ENCODE peak calls at places on chromosomes 3 and 15, in four cellular contexts. A is PC-3, E is stomach, G is transverse colon. M is an unnamed sample.

GRCh38 chr3:171994646-171995441 is 44.5 kb upstream of the FNDC3B start:
- DNase-seq in A (peak; percentile 77), E (no peak), G (no peak), M (no peak)

GRCh38 chr15:63973212-63974009 is 72.9 kb downstream of the DAPK2 start:
- DNase-seq in G (no peak), E (no peak), A (no peak), M (no peak)

GRCh38 chr3:73419993-73420392 is 204.7 kb downstream of the PDZRN3 start:
- DNase-seq in G (no peak), A (no peak), E (no peak), M (no peak)

GRCh38 chr3:168034152-168034928 is 61.4 kb downstream of the GOLIM4 start:
- DNase-seq in E (no peak), A (peak; percentile 33), G (no peak), M (no peak)

GRCh38 chr3:4551826-4552442 is 58.8 kb downstream of the ITPR1 start:
- DNase-seq in G (no peak), A (no peak), E (no peak), M (no peak)

GRCh38 chr3:156535162-156535627 is 19.7 kb downstream of the SSR3 start:
- DNase-seq in A (peak; percentile 97), G (peak; percentile 51), E (peak; percentile 29), M (peak; percentile 62)

GRCh38 chr3:160968731-160969130 is 136.4 kb downstream of the B3GALNT1 start:
- DNase-seq in G (no peak), A (no peak), E (no peak), M (no peak)

GRCh38 chr15:60782316-60782715 is 303.4 kb upstream of the ICE2 start:
- DNase-seq in E (no peak), G (no peak), A (no peak), M (no peak)

GRCh38 chr3:25427155-25428002 is 684 bp upstream of the RARB start:
- DNase-seq in G (no peak), A (no peak), E (no peak), M (no peak)

GRCh38 chr3:23461069-23461468 is 257.9 kb downstream of the UBE2E2 start:
- DNase-seq in G (no peak), A (no peak), E (no peak), M (no peak)

GRCh38 chr3:113260980-113261920 is 49.9 kb downstream of the BOC start:
- DNase-seq in G (no peak), A (no peak), E (no peak), M (no peak)

GRCh38 chr3:170506556-170506955 is 79.3 kb downstream of the SLC7A14 start:
- DNase-seq in E (no peak), G (no peak), A (peak; percentile 36), M (no peak)

GRCh38 chr15:79042213-79042928 is 48.2 kb downstream of the RASGRF1 start:
- DNase-seq in G (no peak), E (no peak), A (no peak), M (no peak)

GRCh38 chr3:115825046-115825445 is 201.7 kb downstream of the GAP43 start:
- DNase-seq in G (no peak), E (no peak), A (peak; percentile 59), M (no peak)

GRCh38 chr3:186520957-186521842 is 23.0 kb downstream of the CRYGS start:
- DNase-seq in E (no peak), A (no peak), G (no peak), M (no peak)

GRCh38 chr3:180679178-180680096 is at the start of gene CCDC39:
- DNase-seq in A (peak; percentile 88), G (peak; percentile 72), E (peak; percentile 76), M (peak; percentile 79)

GRCh38 chr3:36540898-36541518 is 160.7 kb downstream of the STAC start:
- DNase-seq in A (peak; percentile 71), E (no peak), G (no peak), M (no peak)

GRCh38 chr15:60070838-60071493 is 66.9 kb downstream of the FOXB1 start:
- DNase-seq in A (peak; percentile 89), E (no peak), G (no peak), M (no peak)

GRCh38 chr3:7874116-7874515 is 627.5 kb upstream of the LMCD1 start:
- DNase-seq in E (no peak), A (no peak), G (no peak), M (no peak)

GRCh38 chr3:38651153-38651789 is 1.8 kb upstream of the SCN5A start:
- DNase-seq in E (peak; percentile 68), G (peak; percentile 74), A (peak; percentile 70), M (peak; percentile 71)

GRCh38 chr3:11545186-11545851 is 98.4 kb downstream of the VGLL4 start:
- DNase-seq in E (no peak), G (no peak), A (no peak), M (no peak)

GRCh38 chr15:58931985-58932384 is 1.5 kb downstream of the SLTM start:
- DNase-seq in E (peak; percentile 46), A (peak; percentile 52), G (peak; percentile 25), M (peak; percentile 54)

GRCh38 chr15:62914461-62915079 is 128.0 kb upstream of the TPM1 start:
- DNase-seq in A (no peak), E (no peak), G (no peak), M (no peak)

DNA sequence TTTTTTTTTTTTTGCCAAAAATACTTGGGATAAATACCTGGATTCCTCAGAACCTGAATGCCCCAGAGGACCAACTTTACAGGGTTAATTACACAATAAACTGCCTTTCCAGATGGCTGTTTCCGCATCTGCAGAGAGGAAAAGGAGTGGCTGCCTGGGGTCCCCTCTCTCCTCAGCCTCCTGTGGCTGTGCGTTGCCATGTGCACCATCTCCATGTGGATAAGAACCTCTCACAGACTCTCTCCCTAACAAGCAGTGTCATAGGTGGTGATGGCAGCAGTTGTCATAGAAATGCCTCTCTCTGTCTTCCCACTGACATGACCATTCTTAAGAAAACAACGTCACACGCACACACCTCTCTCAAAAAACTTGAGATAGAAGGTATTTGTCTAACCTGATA is 179.4 kb downstream of the RPLP1 start:
- DNase-seq in G (no peak), A (no peak), E (no peak), M (peak; percentile 6)
- H3K27me3 ChIP-seq in G (peaks cover 7% of the 10 kb centered on the region), A (peaks cover 64% of the 10 kb centered on the region), E (no peaks in the 10 kb centered on the region), M (no peaks in the 10 kb centered on the region)

GRCh38 chr3:51390186-51390585 is 899 bp upstream of the RBM15B start:
- DNase-seq in A (no peak), G (no peak), E (no peak), M (peak; percentile 27)
- H3K4me1 ChIP-seq in A (peaks cover 49% of the 10 kb centered on the region), G (peaks cover 77% of the 10 kb centered on the region), E (peaks cover 88% of the 10 kb centered on the region), M (peaks cover 32% of the 10 kb centered on the region)

GRCh38 chr3:147398841-147399534 is 7.4 kb downstream of the ZIC4 start:
- DNase-seq in A (peak; percentile 44), G (no peak), E (no peak), M (no peak)

GRCh38 chr3:147395975-147396708 is 10.2 kb downstream of the ZIC4 start:
- DNase-seq in E (no peak), G (no peak), A (no peak), M (no peak)

GRCh38 chr3:147397911-147398809 is 8.2 kb downstream of the ZIC4 start:
- DNase-seq in E (no peak), G (no peak), A (no peak), M (no peak)

GRCh38 chr3:147397155-147397888 is 9.0 kb downstream of the ZIC4 start:
- DNase-seq in E (no peak), A (no peak), G (no peak), M (no peak)

DNA sequence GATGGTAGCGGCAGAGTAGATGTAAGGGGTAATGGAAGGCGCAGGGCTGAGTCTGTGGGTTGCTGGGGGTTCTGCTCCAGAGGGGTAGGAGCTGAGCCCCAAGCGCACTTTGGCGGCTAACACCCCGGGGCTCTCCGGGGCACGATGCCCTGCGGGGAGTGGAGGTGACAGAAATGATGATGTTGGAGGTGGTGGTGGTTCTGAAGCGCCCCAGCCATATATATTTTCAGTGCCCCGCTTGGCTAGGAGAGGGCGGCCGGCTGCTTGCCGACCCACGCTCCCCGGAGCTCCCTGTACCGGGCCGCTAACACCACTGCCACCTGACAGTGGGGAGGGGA is 9.7 kb downstream of the ZIC4 start:
- DNase-seq in G (no peak), A (no peak), E (no peak), M (no peak)
- H3K27me3 ChIP-seq in G (peaks cover 100% of the 10 kb centered on the region), A (peaks cover 33% of the 10 kb centered on the region), E (peaks cover 78% of the 10 kb centered on the region), M (peaks cover 14% of the 10 kb centered on the region)

GRCh38 chr3:53253707-53254106 is 2.1 kb downstream of the TKT start:
- DNase-seq in E (no peak), G (no peak), A (no peak), M (no peak)

GRCh38 chr3:53250453-53250852 is 5.4 kb downstream of the TKT start:
- DNase-seq in A (no peak), E (no peak), G (no peak), M (no peak)

GRCh38 chr3:53252105-53252946 is 3.5 kb downstream of the TKT start:
- DNase-seq in A (no peak), E (no peak), G (no peak), M (peak; percentile 75)

GRCh38 chr3:53254190-53254809 is 1.5 kb downstream of the TKT start:
- DNase-seq in A (peak; percentile 38), G (no peak), E (no peak), M (peak; percentile 52)

GRCh38 chr3:53250881-53251605 is 4.8 kb downstream of the TKT start:
- DNase-seq in A (no peak), G (no peak), E (no peak), M (no peak)
- H3K4me1 ChIP-seq in A (peaks cover 31% of the 10 kb centered on the region), G (peaks cover 62% of the 10 kb centered on the region), E (peaks cover 69% of the 10 kb centered on the region), M (peaks cover 18% of the 10 kb centered on the region)

GRCh38 chr15:45114076-45114750 is at the start of the genes DUOX2 and DUOXA2:
- DNase-seq in G (no peak), E (peak; percentile 74), A (no peak), M (no peak)
- H3K27me3 ChIP-seq in G (peaks cover 89% of the 10 kb centered on the region), E (peaks cover 74% of the 10 kb centered on the region), A (peaks cover 28% of the 10 kb centered on the region), M (peaks cover 13% of the 10 kb centered on the region)

M was measured in lung.